ENCODE peak calls at places on chromosomes 2 and 18, in five cellular contexts. L, K, W, P and A are unnamed samples.

GRCh38 chr2:212193803-212194202 is 344.8 kb downstream of the ERBB4 start:
- DNase-seq in L (no peak), K (no peak), W (no peak), P (no peak), A (no peak)

GRCh38 chr18:57743008-57743407 is 60.1 kb downstream of the ATP8B1 start:
- DNase-seq in L (peak), K (no peak), W (peak), P (peak), A (no peak)

GRCh38 chr2:142415461-142415860 is 284.6 kb upstream of the LRP1B start:
- DNase-seq in L (no peak), K (no peak), W (no peak), P (no peak), A (no peak)

GRCh38 chr18:78082776-78083175 is 833.1 kb downstream of the GALR1 start:
- DNase-seq in L (no peak), K (no peak), W (no peak), P (no peak), A (no peak)

GRCh38 chr2:20469595-20469994 is 22.7 kb downstream of the RHOB start:
- DNase-seq in L (no peak), K (no peak), W (no peak), P (no peak), A (no peak)

GRCh38 chr2:13650586-13651180 is 933.9 kb downstream of the TRIB2 start:
- DNase-seq in L (no peak), K (peak), W (no peak), P (no peak), A (no peak)

GRCh38 chr2:240836781-240837467 is 16.9 kb upstream of the KIF1A start:
- DNase-seq in L (peak), K (no peak), W (no peak), P (no peak), A (no peak)

GRCh38 chr18:78764544-78764943 is 215.1 kb upstream of the SALL3 start:
- DNase-seq in L (no peak), K (no peak), W (no peak), P (no peak), A (no peak)

GRCh38 chr18:48609820-48610815 is 71.3 kb downstream of the CTIF start:
- DNase-seq in L (no peak), K (no peak), W (no peak), P (no peak), A (no peak)

GRCh38 chr2:201697899-201698298 is 545 bp downstream of the MPP4 start:
- DNase-seq in L (peak), K (no peak), W (peak), P (peak), A (no peak)

GRCh38 chr2:181447040-181447439 is 10.1 kb upstream of the ITGA4 start:
- DNase-seq in L (no peak), K (no peak), W (no peak), P (no peak), A (no peak)

GRCh38 chr2:223735035-223735640 is 102.2 kb downstream of the AP1S3 start:
- DNase-seq in L (no peak), K (no peak), W (no peak), P (no peak), A (no peak)

GRCh38 chr18:36493349-36494281 is 196.1 kb downstream of the FHOD3 start:
- DNase-seq in L (peak), K (peak), W (no peak), P (no peak), A (no peak)

GRCh38 chr18:58363767-58364540 is 264.9 kb downstream of the ALPK2 start:
- DNase-seq in L (peak), K (no peak), W (peak), P (no peak), A (no peak)

GRCh38 chr18:52045946-52046345 is 294.1 kb upstream of the DCC start:
- DNase-seq in L (peak), K (peak), W (no peak), P (peak), A (no peak)

GRCh38 chr2:62287895-62288589 is 92.1 kb downstream of the B3GNT2 start:
- DNase-seq in L (peak), K (no peak), W (no peak), P (peak), A (peak)

GRCh38 chr2:201696151-201696659 is 2.2 kb downstream of the MPP4 start:
- DNase-seq in L (peak), K (no peak), W (peak), P (peak), A (no peak)

GRCh38 chr18:864872-865273 is 39.8 kb upstream of the ADCYAP1 start:
- DNase-seq in L (peak), K (peak), W (peak), P (no peak), A (peak)

GRCh38 chr2:671787-672605 is 5.2 kb downstream of the TMEM18 start:
- DNase-seq in L (no peak), K (no peak), W (no peak), P (no peak), A (no peak)

GRCh38 chr2:167675906-167676305 is 571.5 kb downstream of the STK39 start:
- DNase-seq in L (no peak), K (no peak), W (no peak), P (no peak), A (no peak)

GRCh38 chr2:135473567-135473966 is 57.5 kb downstream of the ZRANB3 start:
- DNase-seq in L (peak), K (no peak), W (no peak), P (no peak), A (peak)

GRCh38 chr18:13568443-13569392 is 157.6 kb downstream of the FAM210A start:
- DNase-seq in L (no peak), K (no peak), W (no peak), P (no peak), A (no peak)

GRCh38 chr2:81266106-81266505 is 961.6 kb upstream of the LRRTM1 start:
- DNase-seq in L (no peak), K (peak), W (no peak), P (no peak), A (peak)

GRCh38 chr2:44798139-44798659 is 143.3 kb upstream of the SIX3 start:
- DNase-seq in L (no peak), K (no peak), W (no peak), P (no peak), A (no peak)

GRCh38 chr18:58525928-58526424 is 102.9 kb downstream of the ALPK2 start:
- DNase-seq in L (no peak), K (no peak), W (no peak), P (no peak), A (no peak)

GRCh38 chr2:134140251-134140661 is 113.6 kb upstream of the MGAT5 start:
- DNase-seq in L (no peak), K (no peak), W (no peak), P (no peak), A (no peak)

GRCh38 chr2:136136921-136137320 is 19.0 kb upstream of the CXCR4 start:
- DNase-seq in L (no peak), K (no peak), W (no peak), P (no peak), A (no peak)

GRCh38 chr2:62611820-62612219 is 93.7 kb upstream of the EHBP1 start:
- DNase-seq in L (peak), K (no peak), W (no peak), P (no peak), A (no peak)

GRCh38 chr2:216739035-216739434 is 43.7 kb upstream of the IGFBP5 start:
- DNase-seq in L (no peak), K (no peak), W (no peak), P (no peak), A (no peak)

GRCh38 chr2:28000287-28000686 is 109.8 kb downstream of the BABAM2 start:
- DNase-seq in L (no peak), K (no peak), W (no peak), P (no peak), A (no peak)

GRCh38 chr18:73101977-73102376 is 234.2 kb upstream of the NETO1 start:
- DNase-seq in L (peak), K (no peak), W (no peak), P (no peak), A (no peak)

GRCh38 chr2:224033601-224034000 is 5.5 kb downstream of the SERPINE2 start:
- DNase-seq in L (no peak), K (no peak), W (no peak), P (no peak), A (no peak)

GRCh38 chr2:55051026-55051866 is 995 bp upstream of the RTN4 start:
- DNase-seq in L (peak), K (peak), W (peak), P (peak), A (no peak)

DNA sequence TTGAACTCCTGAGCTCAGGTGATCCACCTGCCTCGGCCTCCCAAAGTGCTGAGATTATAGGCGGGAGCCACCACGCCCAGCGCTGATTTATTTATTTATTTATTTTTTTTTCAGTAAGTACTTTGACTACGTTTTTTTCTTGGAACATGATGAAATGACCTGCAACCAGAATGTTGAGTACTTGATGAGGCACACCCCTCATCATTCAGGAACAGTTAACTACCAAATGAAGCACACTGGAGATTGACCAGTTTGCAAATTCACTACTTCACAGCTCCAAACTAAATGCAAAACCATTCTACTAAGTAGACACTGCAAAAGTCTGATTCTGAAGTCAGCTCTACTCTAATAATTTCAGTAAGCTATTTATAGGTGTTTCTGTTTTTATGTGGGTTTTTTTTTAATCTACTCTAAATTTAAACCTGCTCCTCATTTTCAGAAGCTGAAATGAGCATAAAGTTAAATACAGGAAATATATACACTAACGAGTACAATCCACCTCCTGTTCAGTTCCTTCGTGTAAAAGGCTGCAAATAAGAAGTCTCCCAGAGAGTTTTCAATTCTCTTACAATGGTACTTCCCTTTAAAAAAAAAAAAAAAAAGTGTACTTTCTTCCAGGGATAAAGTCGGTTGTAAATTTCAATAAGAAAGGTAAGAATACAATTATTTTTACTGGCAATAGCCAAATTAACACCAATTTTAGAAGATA is 1.4 kb downstream of the GFPT1 start:
- DNase-seq in L (peak), K (no peak), W (no peak), P (no peak), A (no peak)
- H3K4me3 ChIP-seq in L (peak), K (peak), W (peak), P (peak), A (peak)

GRCh38 chr2:150466770-150467640 is 20.5 kb downstream of the RND3 start:
- DNase-seq in L (peak), K (no peak), W (peak), P (no peak), A (no peak)
- H3K4me3 ChIP-seq in L (no peak), K (no peak), W (no peak), P (no peak), A (no peak)

GRCh38 chr2:239253705-239254104 is 147.1 kb downstream of the HDAC4 start:
- DNase-seq in L (no peak), K (no peak), W (no peak), P (no peak), A (no peak)

GRCh38 chr2:239255218-239255617 is 145.6 kb downstream of the HDAC4 start:
- DNase-seq in L (no peak), K (no peak), W (no peak), P (no peak), A (peak)

GRCh38 chr2:239251971-239252370 is 148.8 kb downstream of the HDAC4 start:
- DNase-seq in L (no peak), K (no peak), W (no peak), P (no peak), A (no peak)

GRCh38 chr2:239252433-239253200 is 148.2 kb downstream of the HDAC4 start:
- DNase-seq in L (no peak), K (no peak), W (no peak), P (no peak), A (no peak)

GRCh38 chr2:239253264-239253663 is 147.6 kb downstream of the HDAC4 start:
- DNase-seq in L (no peak), K (no peak), W (no peak), P (no peak), A (no peak)
- H3K4me3 ChIP-seq in L (no peak), K (no peak), W (no peak), P (no peak), A (peak)

DNA sequence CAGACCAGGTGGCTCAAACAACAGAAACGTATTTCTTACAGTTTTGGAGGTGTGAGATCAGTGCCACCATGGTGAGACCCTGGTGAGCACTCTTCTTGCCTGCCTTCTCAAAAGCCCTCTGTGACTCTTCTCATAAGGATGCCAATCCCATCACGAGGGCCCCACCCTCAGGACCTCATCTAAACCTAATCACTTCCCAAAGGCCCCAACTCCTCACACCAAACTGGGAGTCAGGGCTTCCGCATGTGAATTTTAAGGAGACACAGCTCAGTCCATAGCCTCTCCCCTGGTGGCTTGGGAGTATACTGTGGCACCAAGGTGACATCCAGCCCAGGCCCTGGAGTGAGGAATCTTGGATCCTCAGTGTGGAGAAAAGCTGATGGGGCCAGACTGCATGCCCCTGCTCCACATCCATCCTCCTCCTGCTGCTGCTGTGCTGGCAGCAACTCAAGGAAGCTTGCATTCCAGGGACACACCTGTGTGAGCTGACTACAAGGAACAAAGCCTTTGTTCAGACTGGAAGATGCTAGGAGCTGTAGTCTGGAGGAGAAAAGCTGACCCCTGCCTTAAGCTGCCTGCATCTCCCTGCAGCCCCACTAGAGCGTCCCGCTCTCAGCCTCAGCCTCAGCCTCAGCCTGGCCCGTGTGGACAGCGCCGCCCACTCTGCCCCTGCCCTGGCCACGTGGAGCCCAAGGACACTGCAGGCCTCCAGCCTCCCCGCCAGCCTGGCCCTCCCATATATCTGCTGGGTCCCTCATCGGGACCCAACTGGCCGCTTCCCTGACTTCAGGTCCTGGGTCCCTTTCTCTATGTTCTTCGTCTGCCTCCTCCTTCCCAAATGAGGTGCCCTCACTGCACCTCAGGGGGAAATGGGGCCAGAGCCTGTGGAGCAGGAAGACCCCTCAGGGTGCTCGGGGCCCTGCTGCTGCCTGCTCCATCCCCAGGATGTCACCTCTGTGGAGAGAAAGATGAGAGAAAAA is 87.8 kb upstream of the RAB6C start:
- DNase-seq in L (no peak), K (peak), W (no peak), P (no peak), A (no peak)
- H3K4me3 ChIP-seq in L (no peak), K (no peak), W (no peak), P (no peak), A (no peak)

GRCh38 chr2:226794751-226795171 is 4.9 kb downstream of the IRS1 start:
- DNase-seq in L (peak), K (no peak), W (no peak), P (no peak), A (no peak)

GRCh38 chr2:226794077-226794670 is 5.4 kb downstream of the IRS1 start:
- DNase-seq in L (peak), K (no peak), W (no peak), P (no peak), A (no peak)

GRCh38 chr2:226792155-226792871 is 7.3 kb downstream of the IRS1 start:
- DNase-seq in L (peak), K (no peak), W (no peak), P (no peak), A (no peak)

GRCh38 chr2:226795281-226796011 is 4.2 kb downstream of the IRS1 start:
- DNase-seq in L (peak), K (no peak), W (no peak), P (no peak), A (no peak)

GRCh38 chr2:226793615-226794014 is 6.0 kb downstream of the IRS1 start:
- DNase-seq in L (peak), K (no peak), W (no peak), P (no peak), A (no peak)
- H3K4me3 ChIP-seq in L (peak), K (peak), W (peak), P (peak), A (no peak)

GRCh38 chr2:66472225-66472843 is 37.4 kb downstream of the MEIS1 start:
- DNase-seq in L (no peak), K (no peak), W (no peak), P (no peak), A (no peak)
- H3K4me3 ChIP-seq in L (no peak), K (no peak), W (no peak), P (no peak), A (no peak)

DNA sequence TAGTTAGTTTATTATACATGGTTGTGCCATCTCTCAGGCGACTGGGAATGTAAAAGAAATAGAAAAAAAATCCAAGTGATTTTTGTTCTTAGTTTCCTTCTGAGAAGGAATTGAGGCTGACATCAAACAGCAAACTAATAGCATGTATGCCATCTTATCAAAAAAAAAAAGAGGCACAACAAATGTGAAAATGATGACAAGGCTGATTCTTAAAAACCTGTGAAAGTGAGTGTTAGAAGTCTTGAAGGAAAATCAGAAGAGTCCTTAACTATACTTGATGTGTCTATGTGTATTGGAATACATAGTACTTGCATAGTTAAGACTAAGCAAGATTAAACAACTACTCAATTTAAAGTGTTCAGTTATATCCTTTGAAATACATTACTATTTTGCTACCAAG is 161.0 kb downstream of the CCDC85A start:
- DNase-seq in L (no peak), K (no peak), W (no peak), P (no peak), A (no peak)
- H3K4me3 ChIP-seq in L (no peak), K (no peak), W (no peak), P (no peak), A (no peak)

GRCh38 chr18:34492652-34493051 is 217.4 kb upstream of the DTNA start:
- DNase-seq in L (peak), K (no peak), W (no peak), P (no peak), A (no peak)
- H3K4me3 ChIP-seq in L (peak), K (peak), W (no peak), P (no peak), A (no peak)

GRCh38 chr2:132417430-132418035 is 928 bp downstream of the GPR39 start:
- DNase-seq in L (no peak), K (no peak), W (no peak), P (no peak), A (no peak)
- H3K4me3 ChIP-seq in L (no peak), K (no peak), W (no peak), P (no peak), A (no peak)